ENCODE peak calls at places on chromosome 6, in ten cellular contexts. W, U, G, Z, A, N, F, J, B and E are unnamed samples.

GRCh38 chr6:128518531-128519131 is 1.8 kb downstream of the PTPRK start:
- DNase-seq in W (no peak), U (no peak), G (no peak), Z (no peak), A (no peak), N (no peak), F (no peak), J (no peak), B (no peak), E (no peak)

GRCh38 chr6:56862415-56863175 is 92.3 kb upstream of the BEND6 start:
- DNase-seq in W (no peak), U (no peak), G (peak), Z (peak), A (no peak), N (no peak), F (no peak), J (no peak), B (no peak), E (no peak)

GRCh38 chr6:106525885-106526280 is 103.4 kb downstream of the RTN4IP1 start:
- DNase-seq in W (no peak), U (no peak), G (no peak), Z (no peak), A (no peak), N (no peak), F (no peak), J (no peak), B (no peak), E (no peak)

GRCh38 chr6:90131614-90132423 is 164.8 kb downstream of the BACH2 start:
- DNase-seq in W (no peak), U (no peak), G (peak), Z (no peak), A (no peak), N (no peak), F (peak), J (no peak), B (no peak), E (no peak)

GRCh38 chr6:35230498-35230897 is 16.7 kb downstream of the SCUBE3 start:
- DNase-seq in W (no peak), U (no peak), G (no peak), Z (no peak), A (no peak), N (no peak), F (no peak), J (no peak), B (no peak), E (no peak)

GRCh38 chr6:159095561-159096095 is 50.8 kb upstream of the TAGAP start:
- DNase-seq in W (no peak), U (no peak), G (no peak), Z (no peak), A (no peak), N (no peak), F (no peak), J (no peak), B (no peak), E (no peak)

GRCh38 chr6:5403619-5404018 is 142.3 kb downstream of the FARS2 start:
- DNase-seq in W (no peak), U (no peak), G (peak), Z (no peak), A (no peak), N (no peak), F (no peak), J (no peak), B (no peak), E (no peak)

GRCh38 chr6:53822355-53823115 is 27.7 kb downstream of the LRRC1 start:
- DNase-seq in W (no peak), U (no peak), G (no peak), Z (no peak), A (no peak), N (no peak), F (no peak), J (no peak), B (no peak), E (no peak)

GRCh38 chr6:167560673-167561569 is 236.0 kb downstream of the TTLL2 start:
- DNase-seq in W (no peak), U (no peak), G (no peak), Z (no peak), A (no peak), N (no peak), F (no peak), J (no peak), B (no peak), E (peak)

GRCh38 chr6:79038061-79038460 is 40.0 kb downstream of the PHIP start:
- DNase-seq in W (no peak), U (no peak), G (no peak), Z (no peak), A (no peak), N (no peak), F (no peak), J (no peak), B (no peak), E (no peak)

GRCh38 chr6:138403324-138403800 is 661 bp upstream of the HEBP2 start:
- DNase-seq in W (no peak), U (peak), G (no peak), Z (peak), A (peak), N (peak), F (peak), J (no peak), B (no peak), E (peak)

GRCh38 chr6:15509335-15509933 is 153.4 kb downstream of the DTNBP1 start:
- DNase-seq in W (no peak), U (no peak), G (no peak), Z (no peak), A (no peak), N (no peak), F (no peak), J (no peak), B (no peak), E (no peak)

GRCh38 chr6:36984581-36985383 is 1.2 kb downstream of the MTCH1 start:
- DNase-seq in W (no peak), U (peak), G (peak), Z (peak), A (no peak), N (peak), F (peak), J (peak), B (peak), E (no peak)

GRCh38 chr6:170131351-170131750 is 159.5 kb downstream of the DLL1 start:
- DNase-seq in W (no peak), U (no peak), G (no peak), Z (no peak), A (no peak), N (no peak), F (no peak), J (peak), B (no peak), E (no peak)

GRCh38 chr6:157323114-157323923 is at the start of gene TMEM242:
- DNase-seq in W (peak), U (peak), G (peak), Z (peak), A (peak), N (peak), F (peak), J (peak), B (peak), E (peak)

GRCh38 chr6:144931172-144932035 is 646.3 kb downstream of the UTRN start:
- DNase-seq in W (peak), U (peak), G (no peak), Z (peak), A (no peak), N (no peak), F (no peak), J (no peak), B (no peak), E (peak)

GRCh38 chr6:17200395-17200794 is 80.8 kb upstream of the RBM24 start:
- DNase-seq in W (no peak), U (no peak), G (no peak), Z (no peak), A (no peak), N (no peak), F (no peak), J (no peak), B (no peak), E (no peak)

GRCh38 chr6:122833229-122833556 is 44.1 kb downstream of the SMPDL3A start:
- DNase-seq in W (no peak), U (no peak), G (peak), Z (no peak), A (no peak), N (no peak), F (no peak), J (no peak), B (no peak), E (no peak)

GRCh38 chr6:13406051-13406477 is 77.7 kb upstream of the TBC1D7 start:
- DNase-seq in W (no peak), U (no peak), G (no peak), Z (no peak), A (no peak), N (no peak), F (no peak), J (no peak), B (no peak), E (no peak)

GRCh38 chr6:4350571-4351505 is 215.5 kb upstream of the ECI2 start:
- DNase-seq in W (no peak), U (no peak), G (peak), Z (peak), A (no peak), N (no peak), F (no peak), J (no peak), B (no peak), E (no peak)

GRCh38 chr6:157229219-157229607 is 94.1 kb downstream of the TMEM242 start:
- DNase-seq in W (no peak), U (no peak), G (no peak), Z (no peak), A (no peak), N (no peak), F (no peak), J (no peak), B (no peak), E (no peak)

GRCh38 chr6:168671863-168672546 is 231.0 kb downstream of the SMOC2 start:
- DNase-seq in W (no peak), U (no peak), G (no peak), Z (no peak), A (no peak), N (no peak), F (no peak), J (no peak), B (no peak), E (no peak)

GRCh38 chr6:154261688-154262397 is 94.8 kb downstream of the IPCEF1 start:
- DNase-seq in W (no peak), U (no peak), G (no peak), Z (no peak), A (no peak), N (no peak), F (no peak), J (no peak), B (no peak), E (no peak)

GRCh38 chr6:107132330-107132954 is 17.1 kb upstream of the BEND3 start:
- DNase-seq in W (no peak), U (peak), G (no peak), Z (peak), A (no peak), N (no peak), F (no peak), J (no peak), B (no peak), E (no peak)

GRCh38 chr6:1708820-1709612 is 99.3 kb downstream of the FOXC1 start:
- DNase-seq in W (no peak), U (no peak), G (no peak), Z (no peak), A (no peak), N (peak), F (no peak), J (no peak), B (no peak), E (no peak)

GRCh38 chr6:21738180-21739094 is 144.9 kb downstream of the SOX4 start:
- DNase-seq in W (peak), U (no peak), G (no peak), Z (no peak), A (no peak), N (peak), F (no peak), J (no peak), B (no peak), E (no peak)

GRCh38 chr6:16064687-16065086 is 64.2 kb upstream of the MYLIP start:
- DNase-seq in W (no peak), U (no peak), G (no peak), Z (no peak), A (no peak), N (no peak), F (no peak), J (no peak), B (no peak), E (no peak)

GRCh38 chr6:160088069-160088773 is 33.4 kb upstream of the SLC22A1 start:
- DNase-seq in W (peak), U (no peak), G (peak), Z (peak), A (no peak), N (peak), F (peak), J (no peak), B (peak), E (no peak)

GRCh38 chr6:142819603-142820335 is 125.2 kb downstream of the HIVEP2 start:
- DNase-seq in W (no peak), U (peak), G (peak), Z (peak), A (peak), N (no peak), F (no peak), J (no peak), B (no peak), E (peak)

GRCh38 chr6:30013296-30013922 is 47.7 kb upstream of the POLR1H start:
- DNase-seq in W (no peak), U (peak), G (no peak), Z (peak), A (no peak), N (no peak), F (no peak), J (no peak), B (no peak), E (peak)

GRCh38 chr6:17397764-17398194 is 4.4 kb downstream of the CAP2 start:
- DNase-seq in W (no peak), U (no peak), G (peak), Z (peak), A (no peak), N (no peak), F (no peak), J (no peak), B (peak), E (no peak)

GRCh38 chr6:12735786-12736185 is 19.2 kb downstream of the PHACTR1 start:
- DNase-seq in W (no peak), U (no peak), G (no peak), Z (no peak), A (no peak), N (no peak), F (no peak), J (no peak), B (no peak), E (no peak)

GRCh38 chr6:44432227-44432626 is 44.7 kb downstream of the CDC5L start:
- DNase-seq in W (no peak), U (no peak), G (no peak), Z (no peak), A (no peak), N (no peak), F (no peak), J (no peak), B (no peak), E (no peak)

GRCh38 chr6:124961784-124962611 is at the start of gene RNF217:
- DNase-seq in W (peak), U (no peak), G (peak), Z (peak), A (peak), N (peak), F (peak), J (no peak), B (no peak), E (peak)

DNA sequence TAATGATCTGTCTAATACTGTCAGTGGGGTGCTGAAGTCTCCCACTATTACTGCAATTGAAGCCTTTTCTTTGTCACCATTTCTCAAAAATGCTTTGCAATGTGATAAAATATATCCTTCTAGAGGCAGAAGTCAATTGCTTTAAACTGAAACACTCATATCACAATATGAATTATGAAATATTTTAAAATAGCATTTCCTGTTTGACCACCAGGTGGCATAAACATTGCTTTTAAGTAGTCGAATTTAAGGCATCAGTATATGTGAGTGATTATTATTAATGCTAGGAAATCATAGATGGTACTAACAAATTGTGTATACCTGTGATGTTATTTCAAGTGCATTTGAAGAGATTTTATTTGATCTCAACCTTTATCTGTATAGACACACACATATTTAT is 87.5 kb downstream of the MEI4 start:
- DNase-seq in W (no peak), U (peak), G (peak), Z (peak), A (no peak), N (no peak), F (no peak), J (no peak), B (no peak), E (peak)
- TF ChIP-seq CTCF in W (peak), U (peak), G (peak), Z (peak), A (peak), N (no peak), F (no peak), J (no peak), B (peak), E (peak)

GRCh38 chr6:45886776-45887175 is 128.9 kb downstream of the CLIC5 start:
- DNase-seq in W (no peak), U (no peak), G (no peak), Z (no peak), A (no peak), N (no peak), F (no peak), J (no peak), B (no peak), E (no peak)

GRCh38 chr6:45892696-45893095 is 123.0 kb downstream of the CLIC5 start:
- DNase-seq in W (no peak), U (no peak), G (no peak), Z (no peak), A (no peak), N (no peak), F (no peak), J (no peak), B (no peak), E (no peak)

GRCh38 chr6:45896783-45897441 is 118.7 kb downstream of the CLIC5 start:
- DNase-seq in W (no peak), U (no peak), G (peak), Z (peak), A (no peak), N (no peak), F (peak), J (no peak), B (peak), E (no peak)

GRCh38 chr6:45895569-45895968 is 120.1 kb downstream of the CLIC5 start:
- DNase-seq in W (no peak), U (no peak), G (no peak), Z (no peak), A (no peak), N (no peak), F (no peak), J (no peak), B (no peak), E (no peak)

GRCh38 chr6:45892196-45892595 is 123.5 kb downstream of the CLIC5 start:
- DNase-seq in W (no peak), U (no peak), G (no peak), Z (no peak), A (no peak), N (no peak), F (no peak), J (no peak), B (no peak), E (no peak)
- TF ChIP-seq CTCF in W (no peak), U (no peak), G (no peak), Z (no peak), A (no peak), N (no peak), F (no peak), J (no peak), B (no peak), E (no peak)

GRCh38 chr6:2713473-2714358 is 37.0 kb downstream of the MYLK4 start:
- DNase-seq in W (no peak), U (no peak), G (peak), Z (peak), A (no peak), N (no peak), F (no peak), J (no peak), B (no peak), E (no peak)
- TF ChIP-seq CTCF in W (no peak), U (no peak), G (peak), Z (no peak), A (no peak), N (no peak), F (no peak), J (no peak), B (no peak), E (no peak)

GRCh38 chr6:39370021-39370420 is 47.5 kb upstream of the KCNK16 start:
- DNase-seq in W (no peak), U (no peak), G (no peak), Z (no peak), A (no peak), N (no peak), F (no peak), J (no peak), B (no peak), E (no peak)
- TF ChIP-seq CTCF in W (no peak), U (no peak), G (no peak), Z (peak), A (no peak), N (no peak), F (no peak), J (no peak), B (peak), E (no peak)

GRCh38 chr6:118580585-118581419 is 32.7 kb downstream of the PLN start:
- DNase-seq in W (peak), U (peak), G (peak), Z (peak), A (peak), N (peak), F (peak), J (no peak), B (peak), E (peak)
- TF ChIP-seq CTCF in W (peak), U (peak), G (peak), Z (peak), A (peak), N (peak), F (peak), J (no peak), B (peak), E (peak)

DNA sequence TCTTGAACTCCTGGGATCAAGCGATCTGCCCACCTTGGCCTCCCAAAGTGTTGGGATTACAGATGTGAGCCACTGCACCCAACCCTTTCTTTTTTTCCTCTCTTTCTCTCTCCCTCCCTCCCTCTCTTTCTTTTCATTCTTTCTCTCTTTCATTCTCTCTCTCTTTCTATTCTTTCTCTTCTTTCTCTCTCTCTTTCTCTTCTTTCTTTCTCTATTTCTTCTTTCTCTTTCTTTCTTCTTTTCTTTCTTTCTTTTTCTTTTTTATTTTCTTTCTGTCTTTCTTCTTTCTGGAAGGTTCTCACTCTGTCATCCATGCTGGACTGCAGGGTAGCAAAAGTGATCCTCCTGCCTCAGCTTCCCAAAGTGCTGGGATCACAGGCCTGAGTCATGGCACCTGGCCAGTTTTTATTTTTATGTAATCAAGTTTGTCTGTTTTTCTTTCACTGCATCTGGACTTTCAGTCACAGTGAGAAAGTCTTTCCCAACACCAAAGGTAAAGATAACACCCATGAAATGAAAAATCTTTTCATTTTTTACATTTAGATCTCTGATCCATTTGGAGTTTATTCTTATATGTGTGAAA is 20.2 kb upstream of the BCLAF1 start:
- DNase-seq in W (no peak), U (no peak), G (no peak), Z (no peak), A (no peak), N (no peak), F (no peak), J (no peak), B (no peak), E (no peak)
- TF ChIP-seq CTCF in W (no peak), U (peak), G (no peak), Z (no peak), A (no peak), N (no peak), F (no peak), J (no peak), B (no peak), E (no peak)

DNA sequence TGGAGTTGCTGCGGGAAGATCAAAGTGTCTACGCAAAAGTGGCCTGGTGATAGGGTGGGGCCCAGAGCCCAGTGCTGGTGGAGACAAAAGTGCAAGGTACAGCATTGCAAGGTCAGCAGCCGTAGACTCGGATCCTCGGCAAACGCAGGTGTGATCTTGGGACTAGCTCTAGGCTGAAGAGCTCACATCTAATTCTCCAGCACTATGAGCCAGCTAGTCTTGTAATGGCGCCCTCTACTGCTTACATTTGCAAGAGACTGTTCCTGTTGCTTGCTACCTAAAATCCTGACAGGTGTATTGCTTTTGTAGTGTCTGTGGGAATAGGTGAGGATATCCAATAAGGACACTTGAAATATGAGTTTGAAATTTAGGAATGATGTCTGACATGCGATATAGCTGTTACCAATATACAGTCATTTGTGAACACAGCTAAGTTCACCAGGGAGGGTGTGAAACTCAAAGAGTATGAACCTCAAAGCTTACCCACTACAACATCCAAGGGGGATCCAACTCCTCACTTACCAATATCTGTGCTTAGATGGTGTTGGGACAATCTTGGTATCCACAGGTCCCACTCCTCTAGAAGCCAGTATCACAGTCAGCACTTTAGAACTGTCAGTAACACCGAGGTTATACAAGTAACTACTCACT is 58.4 kb downstream of the PDE7B start:
- DNase-seq in W (peak), U (peak), G (no peak), Z (peak), A (peak), N (peak), F (no peak), J (no peak), B (no peak), E (peak)
- TF ChIP-seq CTCF in W (peak), U (peak), G (peak), Z (peak), A (peak), N (peak), F (peak), J (no peak), B (peak), E (peak)